ENCODE peak calls at places on chromosomes 5 and 9, in five cellular contexts. K is ovary, U is right lobe of liver, O is HCT116, B is suprapubic skin. Y is an unnamed sample.

GRCh38 chr5:154473581-154474266 is 4.3 kb downstream of the HAND1 start:
- DNase-seq in K (no peak), U (no peak), O (no peak), B (no peak), Y (no peak)

GRCh38 chr5:77616920-77617319 is 21.6 kb downstream of the OTP start:
- DNase-seq in K (no peak), U (no peak), O (no peak), B (no peak), Y (no peak)

GRCh38 chr5:65142511-65143011 is 339.2 kb downstream of the ADAMTS6 start:
- DNase-seq in K (no peak), U (no peak), O (no peak), B (no peak), Y (no peak)

GRCh38 chr9:99720455-99721050 is 101.1 kb upstream of the NR4A3 start:
- DNase-seq in K (no peak), U (no peak), O (no peak), B (no peak), Y (no peak)

GRCh38 chr5:80204808-80205614 is 50.8 kb downstream of the SERINC5 start:
- DNase-seq in K (peak; percentile 44), U (peak; percentile 72), O (no peak), B (no peak), Y (peak; percentile 50)

GRCh38 chr9:129220771-129221170 is 42.7 kb upstream of the IER5L start:
- DNase-seq in K (no peak), U (no peak), O (no peak), B (no peak), Y (no peak)

GRCh38 chr5:13946111-13946510 is 1.6 kb upstream of the DNAH5 start:
- DNase-seq in K (no peak), U (no peak), O (no peak), B (no peak), Y (no peak)

GRCh38 chr5:78544531-78545200 is 103.9 kb downstream of the LHFPL2 start:
- DNase-seq in K (peak; percentile 54), U (no peak), O (no peak), B (no peak), Y (no peak)

GRCh38 chr5:78495800-78496199 is 135.4 kb downstream of the SCAMP1 start:
- DNase-seq in K (no peak), U (no peak), O (no peak), B (no peak), Y (no peak)

GRCh38 chr5:128212206-128212788 is 128.7 kb downstream of the SLC12A2 start:
- DNase-seq in K (no peak), U (no peak), O (no peak), B (no peak), Y (no peak)

GRCh38 chr9:27108981-27109541 is at the start of gene TEK:
- DNase-seq in K (no peak), U (no peak), O (no peak), B (no peak), Y (no peak)

GRCh38 chr9:125332527-125332926 is 70.9 kb downstream of the GAPVD1 start:
- DNase-seq in K (no peak), U (no peak), O (no peak), B (no peak), Y (no peak)

GRCh38 chr5:173055983-173056782 is at the start of gene CREBRF:
- DNase-seq in K (peak; percentile 98), U (peak; percentile 99), O (peak; percentile 82), B (peak; percentile 99), Y (peak; percentile 97)

GRCh38 chr5:17330386-17330785 is 113.0 kb downstream of the BASP1 start:
- DNase-seq in K (no peak), U (no peak), O (no peak), B (no peak), Y (no peak)

GRCh38 chr9:75814667-75815066 is 75.8 kb upstream of the PCSK5 start:
- DNase-seq in K (no peak), U (no peak), O (no peak), B (no peak), Y (no peak)

GRCh38 chr9:21854594-21854993 is 52.2 kb downstream of the MTAP start:
- DNase-seq in K (no peak), U (no peak), O (no peak), B (no peak), Y (peak; percentile 79)

GRCh38 chr5:171596391-171596878 is 177.0 kb downstream of the FGF18 start:
- DNase-seq in K (peak; percentile 26), U (peak; percentile 43), O (no peak), B (peak; percentile 69), Y (no peak)

DNA sequence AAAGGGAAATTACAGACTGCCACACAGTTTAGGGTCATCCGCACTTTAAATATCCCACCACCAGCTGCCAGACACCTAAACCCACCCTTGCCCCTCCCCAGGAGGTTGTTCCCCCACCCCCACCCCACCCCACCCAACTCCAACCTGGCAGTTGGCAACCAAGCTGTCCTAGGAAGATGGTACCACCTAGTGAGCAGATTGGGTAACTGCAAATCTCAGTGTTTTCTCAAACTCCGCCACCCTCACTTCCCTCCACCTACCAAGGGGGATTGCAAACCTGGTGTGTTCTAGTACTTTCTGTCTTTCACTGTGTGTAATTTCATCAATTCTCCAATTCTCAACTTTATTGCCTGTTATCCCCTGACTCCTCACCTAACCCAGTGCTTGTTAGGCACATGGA is 323.8 kb upstream of the IRX2 start:
- DNase-seq in K (no peak), U (no peak), O (no peak), B (no peak), Y (no peak)
- TF ChIP-seq CTCF in K (no peak), U (no peak), O (no peak), B (no peak), Y (no peak)

DNA sequence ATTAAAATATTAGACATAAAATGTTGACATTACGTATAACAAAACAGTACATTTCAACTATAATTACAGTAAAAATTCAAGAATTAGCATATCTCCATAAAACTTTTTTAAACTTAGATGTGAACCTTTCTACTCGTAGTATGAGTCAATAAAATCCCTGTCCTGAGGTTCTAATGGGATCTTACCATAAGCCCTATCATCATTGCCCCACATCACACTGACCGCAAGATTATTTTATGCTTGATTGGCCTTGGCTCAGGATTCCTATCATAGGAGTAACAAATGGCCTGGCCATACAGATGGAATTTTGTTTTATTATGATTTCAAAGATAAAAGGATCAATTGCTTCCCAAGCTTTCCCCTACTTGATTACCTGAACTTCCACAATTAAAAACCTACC is 238.3 kb downstream of the MEF2C start:
- DNase-seq in K (no peak), U (no peak), O (no peak), B (no peak), Y (no peak)
- H3K4me1 ChIP-seq in K (no peaks in the 10 kb centered on the region), U (no peaks in the 10 kb centered on the region), O (no peaks in the 10 kb centered on the region), B (no peaks in the 10 kb centered on the region), Y (no peaks in the 10 kb centered on the region)

DNA sequence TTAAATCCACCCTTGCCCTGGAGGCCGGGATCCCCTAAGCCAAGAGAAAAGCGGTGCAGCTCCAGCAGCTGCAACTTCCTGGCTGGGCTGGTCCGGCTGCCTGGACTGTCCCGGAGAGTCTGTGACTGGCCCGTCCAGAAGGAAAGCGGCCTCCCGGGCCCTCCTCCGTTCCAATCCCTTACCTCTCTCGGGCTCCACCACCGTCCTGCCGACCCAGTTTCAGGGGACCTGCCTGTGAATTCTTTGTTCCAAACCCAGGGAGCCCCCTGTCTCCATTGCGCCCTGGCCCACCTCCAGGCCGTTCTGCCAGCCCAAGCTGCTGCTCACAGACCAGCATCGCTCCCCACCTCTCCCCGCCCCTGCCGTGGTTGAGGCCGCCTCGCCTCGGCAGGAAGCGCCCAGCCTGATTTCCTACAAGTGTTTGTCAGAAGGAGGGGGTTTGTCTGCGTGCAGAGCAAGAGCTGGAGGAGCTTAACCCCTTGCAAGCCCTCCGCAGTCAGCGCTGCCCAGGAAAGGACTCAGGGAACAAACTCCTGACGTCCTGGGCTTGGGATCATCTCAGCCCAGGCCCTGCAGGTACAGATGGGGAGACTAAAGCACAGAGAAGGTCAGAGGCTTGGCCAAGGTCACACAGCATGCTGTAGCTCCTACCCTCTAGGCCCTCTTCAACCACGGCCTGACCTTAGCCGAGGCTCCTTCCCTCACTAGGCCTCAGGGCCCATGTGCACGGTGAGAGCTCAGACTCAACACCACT is at the start of gene AKNA:
- DNase-seq in K (peak; percentile 79), U (peak; percentile 70), O (no peak), B (peak; percentile 92), Y (peak; percentile 70)
- TF ChIP-seq POLR2A in K (peak; percentile 52), U (peak; percentile 86), O (no peak), B (peak; percentile 38), Y (peak; percentile 60)

GRCh38 chr9:19229725-19230355 is 653 bp upstream of the DENND4C start:
- DNase-seq in K (no peak), U (no peak), O (peak; percentile 36), B (peak; percentile 82), Y (no peak)
- TF ChIP-seq CTCF in K (no peak), U (no peak), O (no peak), B (no peak), Y (peak; percentile 15)

DNA sequence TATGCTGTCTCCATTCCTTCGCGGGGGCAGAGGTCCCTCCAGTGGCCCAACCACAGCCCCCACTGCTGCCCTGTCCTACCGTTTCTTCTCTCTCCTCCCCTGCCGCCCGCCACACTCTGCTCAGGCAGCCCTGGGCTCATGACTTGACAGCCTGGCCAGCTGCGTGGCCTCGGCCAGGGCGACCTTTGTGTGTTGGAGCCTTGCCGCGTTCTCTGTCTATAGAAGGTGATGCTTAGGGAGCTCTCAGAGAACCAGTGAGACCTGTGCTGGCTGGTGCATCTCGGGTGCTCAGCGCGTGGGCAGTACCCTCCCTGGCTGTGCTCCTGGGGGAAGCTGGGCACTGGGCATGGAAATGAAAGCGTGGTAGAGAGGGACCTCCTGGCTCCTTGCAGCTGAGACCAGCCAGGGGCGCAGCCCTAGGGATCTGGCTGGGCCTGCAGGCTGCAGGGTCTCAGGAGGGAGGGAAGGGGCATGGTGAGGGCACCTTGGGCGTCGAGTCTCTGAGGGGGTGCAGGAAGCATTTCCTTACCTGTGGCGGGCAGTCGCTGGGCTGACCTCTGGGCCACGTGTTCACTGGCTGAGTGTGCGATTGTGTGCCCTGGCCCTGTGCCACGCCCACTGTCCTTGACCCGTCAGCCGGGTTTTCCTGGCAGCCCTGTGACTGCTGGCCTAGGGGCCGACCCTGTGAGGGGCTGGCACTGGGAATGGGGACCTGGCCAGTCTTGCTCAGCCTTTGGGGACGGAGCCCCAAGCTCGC is 50.3 kb downstream of the RXRA start:
- DNase-seq in K (no peak), U (peak; percentile 92), O (no peak), B (no peak), Y (peak; percentile 38)
- H3K4me1 ChIP-seq in K (peaks cover 64% of the 10 kb centered on the region), U (no peaks in the 10 kb centered on the region), O (peaks cover 56% of the 10 kb centered on the region), B (peaks cover 100% of the 10 kb centered on the region), Y (peaks cover 89% of the 10 kb centered on the region)

GRCh38 chr5:32604800-32605765 is 19.7 kb downstream of the SUB1 start:
- DNase-seq in K (no peak), U (no peak), O (no peak), B (no peak), Y (no peak)
- TF ChIP-seq POLR2A in K (no peak), U (no peak), O (no peak), B (no peak), Y (no peak)

GRCh38 chr9:115740986-115741385 is 412.6 kb upstream of the PAPPA start:
- DNase-seq in K (no peak), U (no peak), O (no peak), B (no peak), Y (no peak)
- TF ChIP-seq CTCF in K (no peak), U (no peak), O (no peak), B (no peak), Y (no peak)

GRCh38 chr9:35689601-35690446 is at the start of gene TPM2:
- DNase-seq in K (peak; percentile 78), U (no peak), O (peak; percentile 33), B (no peak), Y (peak; percentile 31)

GRCh38 chr9:35690447-35691324 is 961 bp upstream of the TPM2 start:
- DNase-seq in K (peak; percentile 82), U (peak; percentile 63), O (no peak), B (peak; percentile 87), Y (peak; percentile 60)

GRCh38 chr9:35689351-35689600 is 449 bp downstream of the TPM2 start:
- DNase-seq in K (no peak), U (no peak), O (no peak), B (no peak), Y (no peak)

GRCh38 chr9:35691757-35692301 is 2.1 kb upstream of the TPM2 start:
- DNase-seq in K (no peak), U (no peak), O (no peak), B (no peak), Y (no peak)

GRCh38 chr9:35691325-35691631 is 1.6 kb upstream of the TPM2 start:
- DNase-seq in K (no peak), U (no peak), O (no peak), B (no peak), Y (no peak)
- H3K4me1 ChIP-seq in K (peaks cover 11% of the 10 kb centered on the region), U (peaks cover 2% of the 10 kb centered on the region), O (peaks cover 18% of the 10 kb centered on the region), B (peaks cover 22% of the 10 kb centered on the region), Y (peaks cover 26% of the 10 kb centered on the region)